ENCODE peak calls at places on chromosomes 11 and 22, in five cellular contexts. S is iPS-NIHi11, M is left lung, A is fibroblast of lung, D is A172. L is an unnamed sample.

GRCh38 chr22:50218996-50219727 is 18.4 kb downstream of the SELENOO start:
- DNase-seq in S (peak), M (peak), A (peak), D (peak), L (peak)

GRCh38 chr22:45966320-45966891 is 10.6 kb downstream of the WNT7B start:
- DNase-seq in S (no peak), M (no peak), A (no peak), D (peak), L (no peak)

GRCh38 chr22:42686756-42687491 is 33.7 kb downstream of the A4GALT start:
- DNase-seq in S (no peak), M (peak), A (no peak), D (no peak), L (no peak)

GRCh38 chr11:32034149-32034548 is 56.7 kb upstream of the RCN1 start:
- DNase-seq in S (no peak), M (no peak), A (peak), D (peak), L (peak)

GRCh38 chr11:10743354-10744035 is 7.6 kb upstream of the CTR9 start:
- DNase-seq in S (no peak), M (peak), A (no peak), D (no peak), L (no peak)

GRCh38 chr11:71326328-71326940 is 74.1 kb upstream of the SHANK2 start:
- DNase-seq in S (no peak), M (no peak), A (no peak), D (no peak), L (no peak)

GRCh38 chr22:48592066-48592345 is 1235.7 kb downstream of the BRD1 start:
- DNase-seq in S (no peak), M (no peak), A (no peak), D (no peak), L (no peak)

GRCh38 chr11:92225563-92226308 is 1.1 kb downstream of the FAT3 start:
- DNase-seq in S (peak), M (peak), A (peak), D (no peak), L (no peak)

GRCh38 chr11:129871914-129872313 is 23.5 kb downstream of the NFRKB start:
- DNase-seq in S (no peak), M (no peak), A (no peak), D (no peak), L (no peak)

GRCh38 chr11:101083334-101083733 is 46.3 kb downstream of the PGR start:
- DNase-seq in S (no peak), M (no peak), A (no peak), D (no peak), L (no peak)

GRCh38 chr11:128398517-128399152 is 188.7 kb downstream of the ETS1 start:
- DNase-seq in S (no peak), M (no peak), A (no peak), D (no peak), L (no peak)

GRCh38 chr22:48309115-48309705 is 1518.5 kb downstream of the BRD1 start:
- DNase-seq in S (no peak), M (no peak), A (no peak), D (no peak), L (no peak)

GRCh38 chr22:50193621-50194020 is 7.2 kb upstream of the SELENOO start:
- DNase-seq in S (no peak), M (no peak), A (no peak), D (no peak), L (no peak)

GRCh38 chr22:20745177-20745576 is 28.7 kb upstream of the SERPIND1 start:
- DNase-seq in S (no peak), M (peak), A (no peak), D (no peak), L (no peak)

GRCh38 chr11:68329993-68330699 is 17.8 kb downstream of the LRP5 start:
- DNase-seq in S (no peak), M (no peak), A (peak), D (no peak), L (no peak)

GRCh38 chr11:15918674-15919073 is 437.7 kb downstream of the SOX6 start:
- DNase-seq in S (no peak), M (no peak), A (no peak), D (no peak), L (no peak)

GRCh38 chr11:111513240-111513605 is 1.0 kb upstream of the BTG4 start:
- DNase-seq in S (no peak), M (no peak), A (no peak), D (no peak), L (no peak)

GRCh38 chr11:45461514-45461913 is 175.4 kb upstream of the SYT13 start:
- DNase-seq in S (no peak), M (no peak), A (no peak), D (no peak), L (no peak)

GRCh38 chr11:73167555-73167954 is 25.4 kb upstream of the FCHSD2 start:
- DNase-seq in S (no peak), M (no peak), A (no peak), D (no peak), L (no peak)

GRCh38 chr11:72548481-72548880 is 114.2 kb upstream of the CLPB start:
- DNase-seq in S (no peak), M (no peak), A (no peak), D (no peak), L (no peak)